ENCODE peak calls at places on chromosomes 13 and 19, in seven cellular contexts. One of them, this sample, is unnamed.

GRCh38 chr13:73961181-73961580 is 173.0 kb downstream of the KLF12 start:
- DNase-seq in GM06990: no peak
- DNase-seq in AG04450: no peak
- DNase-seq in GM12865: peak
- DNase-seq in stomach: no peak
- DNase-seq in AG09309: no peak
- DNase-seq in AG10803: no peak
- DNase-seq in this sample: no peak

GRCh38 chr19:3830841-3831589 is 37.8 kb downstream of the ZFR2 start:
- DNase-seq in GM06990: no peak
- DNase-seq in AG04450: no peak
- DNase-seq in GM12865: no peak
- DNase-seq in stomach: no peak
- DNase-seq in AG09309: no peak
- DNase-seq in AG10803: no peak
- DNase-seq in this sample: no peak

GRCh38 chr13:40479196-40479845 is 187.1 kb downstream of the FOXO1 start:
- DNase-seq in GM06990: no peak
- DNase-seq in AG04450: no peak
- DNase-seq in GM12865: no peak
- DNase-seq in stomach: no peak
- DNase-seq in AG09309: no peak
- DNase-seq in AG10803: no peak
- DNase-seq in this sample: no peak

GRCh38 chr13:35953537-35954206 is 177.5 kb downstream of the DCLK1 start:
- DNase-seq in GM06990: no peak
- DNase-seq in AG04450: peak
- DNase-seq in GM12865: peak
- DNase-seq in stomach: peak
- DNase-seq in AG09309: peak
- DNase-seq in AG10803: peak
- DNase-seq in this sample: peak

GRCh38 chr13:76331948-76332712 is 554.1 kb downstream of the KCTD12 start:
- DNase-seq in GM06990: no peak
- DNase-seq in AG04450: peak
- DNase-seq in GM12865: no peak
- DNase-seq in stomach: no peak
- DNase-seq in AG09309: no peak
- DNase-seq in AG10803: no peak
- DNase-seq in this sample: peak

GRCh38 chr19:27753622-27754021 is 1459.3 kb downstream of the UQCRFS1 start:
- DNase-seq in GM06990: no peak
- DNase-seq in AG04450: no peak
- DNase-seq in GM12865: no peak
- DNase-seq in stomach: no peak
- DNase-seq in AG09309: no peak
- DNase-seq in AG10803: no peak
- DNase-seq in this sample: no peak

GRCh38 chr13:69459346-69459745 is 648.3 kb upstream of the ATXN8OS start:
- DNase-seq in GM06990: no peak
- DNase-seq in AG04450: no peak
- DNase-seq in GM12865: no peak
- DNase-seq in stomach: no peak
- DNase-seq in AG09309: no peak
- DNase-seq in AG10803: no peak
- DNase-seq in this sample: no peak

GRCh38 chr19:15417699-15418098 is 1.1 kb downstream of the AKAP8L start:
- DNase-seq in GM06990: no peak
- DNase-seq in AG04450: no peak
- DNase-seq in GM12865: no peak
- DNase-seq in stomach: no peak
- DNase-seq in AG09309: no peak
- DNase-seq in AG10803: no peak
- DNase-seq in this sample: no peak

GRCh38 chr19:55676384-55676783 is 1.4 kb downstream of the EPN1 start:
- DNase-seq in GM06990: no peak
- DNase-seq in AG04450: no peak
- DNase-seq in GM12865: no peak
- DNase-seq in stomach: peak
- DNase-seq in AG09309: no peak
- DNase-seq in AG10803: peak
- DNase-seq in this sample: no peak

GRCh38 chr19:18379803-18380747 is 5.9 kb upstream of the GDF15 start:
- DNase-seq in GM06990: no peak
- DNase-seq in AG04450: peak
- DNase-seq in GM12865: no peak
- DNase-seq in stomach: peak
- DNase-seq in AG09309: no peak
- DNase-seq in AG10803: peak
- DNase-seq in this sample: peak

GRCh38 chr13:91360246-91360751 is 12.8 kb downstream of the MIR17HG start:
- DNase-seq in GM06990: no peak
- DNase-seq in AG04450: no peak
- DNase-seq in GM12865: peak
- DNase-seq in stomach: no peak
- DNase-seq in AG09309: no peak
- DNase-seq in AG10803: no peak
- DNase-seq in this sample: no peak

GRCh38 chr19:11191273-11191755 is 6.0 kb downstream of the KANK2 start:
- DNase-seq in GM06990: peak
- DNase-seq in AG04450: no peak
- DNase-seq in GM12865: peak
- DNase-seq in stomach: peak
- DNase-seq in AG09309: no peak
- DNase-seq in AG10803: peak
- DNase-seq in this sample: no peak

GRCh38 chr13:113452942-113453901 is at the start of gene ADPRHL1:
- DNase-seq in GM06990: no peak
- DNase-seq in AG04450: no peak
- DNase-seq in GM12865: no peak
- DNase-seq in stomach: no peak
- DNase-seq in AG09309: no peak
- DNase-seq in AG10803: no peak
- DNase-seq in this sample: no peak

GRCh38 chr19:11387154-11388034 is 3.3 kb upstream of the EPOR start:
- DNase-seq in GM06990: no peak
- DNase-seq in AG04450: no peak
- DNase-seq in GM12865: no peak
- DNase-seq in stomach: no peak
- DNase-seq in AG09309: no peak
- DNase-seq in AG10803: no peak
- DNase-seq in this sample: no peak

GRCh38 chr19:37972803-37973202 is 65.8 kb downstream of the SIPA1L3 start:
- DNase-seq in GM06990: no peak
- DNase-seq in AG04450: no peak
- DNase-seq in GM12865: no peak
- DNase-seq in stomach: no peak
- DNase-seq in AG09309: no peak
- DNase-seq in AG10803: no peak
- DNase-seq in this sample: no peak

GRCh38 chr19:37970699-37971098 is 63.7 kb downstream of the SIPA1L3 start:
- DNase-seq in GM06990: no peak
- DNase-seq in AG04450: no peak
- DNase-seq in GM12865: no peak
- DNase-seq in stomach: no peak
- DNase-seq in AG09309: no peak
- DNase-seq in AG10803: no peak
- DNase-seq in this sample: no peak

GRCh38 chr19:37975071-37975470 is 68.1 kb downstream of the SIPA1L3 start:
- DNase-seq in GM06990: peak
- DNase-seq in AG04450: no peak
- DNase-seq in GM12865: peak
- DNase-seq in stomach: no peak
- DNase-seq in AG09309: no peak
- DNase-seq in AG10803: no peak
- DNase-seq in this sample: no peak

GRCh38 chr19:37975596-37976515 is 68.8 kb downstream of the SIPA1L3 start:
- DNase-seq in GM06990: peak
- DNase-seq in AG04450: no peak
- DNase-seq in GM12865: peak
- DNase-seq in stomach: no peak
- DNase-seq in AG09309: no peak
- DNase-seq in AG10803: no peak
- DNase-seq in this sample: no peak

GRCh38 chr19:37973666-37974065 is 66.7 kb downstream of the SIPA1L3 start:
- DNase-seq in GM06990: peak
- DNase-seq in AG04450: no peak
- DNase-seq in GM12865: peak
- DNase-seq in stomach: no peak
- DNase-seq in AG09309: no peak
- DNase-seq in AG10803: no peak
- DNase-seq in this sample: no peak
- H3K4me3 ChIP-seq in GM06990: no peak
- H3K4me3 ChIP-seq in AG04450: no peak
- H3K4me3 ChIP-seq in GM12865: no peak
- H3K4me3 ChIP-seq in stomach: no peak
- H3K4me3 ChIP-seq in AG09309: no peak
- H3K4me3 ChIP-seq in AG10803: no peak
- H3K4me3 ChIP-seq in this sample: no peak

DNA sequence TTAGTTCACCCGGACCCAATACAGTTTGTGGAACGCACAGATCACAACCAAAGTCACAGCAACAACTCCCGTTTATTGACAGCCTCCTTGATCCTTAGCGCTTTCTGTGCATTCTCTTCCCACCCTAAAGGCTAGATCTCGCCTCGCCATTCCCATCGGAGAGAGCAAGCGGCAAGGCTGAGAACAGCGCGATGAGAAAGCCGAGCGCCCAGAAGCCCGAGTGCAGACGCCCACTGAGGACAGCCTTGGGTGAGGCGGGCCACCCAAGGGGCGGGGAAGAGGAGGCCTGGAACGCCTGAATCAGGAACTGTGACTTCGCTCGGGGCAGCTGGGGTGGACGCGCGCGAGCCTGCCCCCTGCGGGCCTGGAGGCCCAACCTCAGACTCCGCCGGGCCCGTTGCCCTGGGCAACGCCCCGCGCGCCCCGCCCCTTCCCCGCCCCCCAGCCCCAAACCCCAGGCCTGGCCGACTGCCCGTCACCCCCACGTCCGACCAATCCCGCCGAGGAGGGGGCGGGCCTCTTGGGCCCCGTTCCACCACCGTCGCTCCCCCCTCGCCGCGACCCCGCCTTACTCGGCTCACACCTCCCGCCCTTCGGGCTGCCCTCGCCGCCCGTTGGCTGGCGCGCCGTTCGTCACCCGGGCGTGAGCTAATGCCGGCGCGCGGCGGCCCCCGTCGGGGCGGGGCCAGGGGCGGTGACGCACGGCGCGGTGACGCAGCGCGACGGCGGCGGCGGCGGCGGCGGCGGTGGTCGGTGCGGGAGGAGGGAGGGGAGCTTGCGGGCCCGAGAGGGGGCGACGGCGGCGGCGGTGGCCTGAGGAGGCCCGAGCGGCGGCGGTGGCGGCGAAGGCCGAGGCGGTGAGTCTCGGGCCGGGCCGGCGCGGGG is at the start of gene SAMD4B:
- DNase-seq in GM06990: peak
- DNase-seq in AG04450: peak
- DNase-seq in GM12865: peak
- DNase-seq in stomach: peak
- DNase-seq in AG09309: peak
- DNase-seq in AG10803: peak
- DNase-seq in this sample: peak
- TF ChIP-seq CTCF in GM06990: peak
- TF ChIP-seq CTCF in AG04450: peak
- TF ChIP-seq CTCF in GM12865: peak
- TF ChIP-seq CTCF in stomach: peak
- TF ChIP-seq CTCF in AG09309: peak
- TF ChIP-seq CTCF in AG10803: peak
- TF ChIP-seq CTCF in this sample: peak

GRCh38 chr19:29841209-29841558 is 29.4 kb downstream of the CCNE1 start:
- DNase-seq in GM06990: no peak
- DNase-seq in AG04450: no peak
- DNase-seq in GM12865: no peak
- DNase-seq in stomach: no peak
- DNase-seq in AG09309: no peak
- DNase-seq in AG10803: no peak
- DNase-seq in this sample: no peak
- H3K4me3 ChIP-seq in GM06990: no peak
- H3K4me3 ChIP-seq in AG04450: no peak
- H3K4me3 ChIP-seq in GM12865: no peak
- H3K4me3 ChIP-seq in stomach: no peak
- H3K4me3 ChIP-seq in AG09309: no peak
- H3K4me3 ChIP-seq in AG10803: no peak
- H3K4me3 ChIP-seq in this sample: no peak

GRCh38 chr19:5899728-5900526 is 3.7 kb downstream of the NDUFA11 start:
- DNase-seq in GM06990: no peak
- DNase-seq in AG04450: no peak
- DNase-seq in GM12865: no peak
- DNase-seq in stomach: no peak
- DNase-seq in AG09309: no peak
- DNase-seq in AG10803: no peak
- DNase-seq in this sample: no peak

GRCh38 chr19:5895409-5895808 is 8.2 kb downstream of the NDUFA11 start:
- DNase-seq in GM06990: no peak
- DNase-seq in AG04450: no peak
- DNase-seq in GM12865: no peak
- DNase-seq in stomach: no peak
- DNase-seq in AG09309: no peak
- DNase-seq in AG10803: no peak
- DNase-seq in this sample: no peak

GRCh38 chr19:5895890-5896289 is 7.7 kb downstream of the NDUFA11 start:
- DNase-seq in GM06990: no peak
- DNase-seq in AG04450: no peak
- DNase-seq in GM12865: no peak
- DNase-seq in stomach: no peak
- DNase-seq in AG09309: no peak
- DNase-seq in AG10803: no peak
- DNase-seq in this sample: no peak

GRCh38 chr19:5896365-5897076 is 7.1 kb downstream of the NDUFA11 start:
- DNase-seq in GM06990: no peak
- DNase-seq in AG04450: no peak
- DNase-seq in GM12865: no peak
- DNase-seq in stomach: no peak
- DNase-seq in AG09309: no peak
- DNase-seq in AG10803: no peak
- DNase-seq in this sample: no peak

DNA sequence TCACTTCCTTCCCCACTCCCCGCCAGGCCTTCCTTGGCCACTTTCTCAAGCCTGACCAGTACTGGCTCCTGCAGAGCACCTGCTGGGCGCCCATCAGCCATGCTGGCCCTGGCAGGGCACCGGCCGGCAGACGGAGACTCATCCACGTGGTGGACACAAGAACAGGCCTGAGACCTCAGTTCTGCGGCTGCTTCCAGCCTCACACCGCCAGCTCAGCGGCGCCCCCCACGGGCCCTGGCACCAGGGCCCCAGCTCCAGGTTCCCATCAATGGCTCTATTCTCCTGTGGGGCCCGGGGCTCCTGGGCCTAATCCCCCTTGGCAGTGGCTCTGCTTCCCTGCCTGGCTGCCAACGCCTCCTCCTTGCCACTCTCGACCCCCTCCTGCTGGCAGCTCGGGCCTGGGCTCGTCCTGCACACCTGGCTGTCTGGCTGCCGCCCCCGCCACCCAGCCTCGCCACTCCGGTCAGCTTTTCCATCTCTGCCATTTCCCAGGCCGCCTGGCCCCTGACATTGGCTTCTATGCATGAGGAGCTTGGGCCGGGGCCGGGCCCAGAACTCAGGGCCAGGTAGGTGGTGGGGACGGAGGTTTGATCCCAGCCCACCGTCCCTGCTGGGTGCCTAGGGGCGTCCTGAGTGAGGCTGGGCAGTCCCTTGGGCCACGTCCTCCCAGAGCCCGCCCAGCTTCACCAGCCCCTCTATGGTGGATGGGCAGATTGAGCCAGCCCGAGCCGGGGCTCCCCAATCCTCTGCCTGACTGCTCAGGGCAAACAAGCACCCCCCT is 6.2 kb downstream of the NDUFA11 start:
- DNase-seq in GM06990: no peak
- DNase-seq in AG04450: no peak
- DNase-seq in GM12865: no peak
- DNase-seq in stomach: no peak
- DNase-seq in AG09309: no peak
- DNase-seq in AG10803: no peak
- DNase-seq in this sample: no peak
- TF ChIP-seq CTCF in GM06990: peak
- TF ChIP-seq CTCF in AG04450: no peak
- TF ChIP-seq CTCF in GM12865: no peak
- TF ChIP-seq CTCF in stomach: no peak
- TF ChIP-seq CTCF in AG09309: no peak
- TF ChIP-seq CTCF in AG10803: no peak
- TF ChIP-seq CTCF in this sample: no peak